ENCODE peak calls at places on chromosomes 6 and 20, in seven cellular contexts. U, D, K, L, Q, Y and I are unnamed samples.
A peak's percentile ranks its signal among the peaks of the same experiment; 100 is the strongest.

GRCh38 chr6:97963148-97963680 is 680.2 kb upstream of the MMS22L start:
- DNase-seq in U (no peak), D (no peak), K (no peak), L (peak; percentile 19), Q (no peak), Y (no peak), I (no peak)

GRCh38 chr20:50569864-50570836 is 60.0 kb downstream of the PTPN1 start:
- DNase-seq in U (no peak), D (no peak), K (no peak), L (peak; percentile 51), Q (peak; percentile 34), Y (no peak), I (no peak)

GRCh38 chr6:116564921-116565872 is 6.1 kb upstream of the RWDD1 start:
- DNase-seq in U (peak; percentile 51), D (no peak), K (peak; percentile 59), L (peak; percentile 30), Q (no peak), Y (no peak), I (no peak)

GRCh38 chr20:24102749-24103148 is 114.2 kb upstream of the GGTLC1 start:
- DNase-seq in U (no peak), D (no peak), K (no peak), L (peak; percentile 21), Q (peak; percentile 60), Y (no peak), I (no peak)

GRCh38 chr20:51348866-51349265 is 193.7 kb downstream of the NFATC2 start:
- DNase-seq in U (no peak), D (no peak), K (no peak), L (no peak), Q (no peak), Y (no peak), I (no peak)

GRCh38 chr20:2340136-2340535 is 40.6 kb upstream of the TGM6 start:
- DNase-seq in U (no peak), D (no peak), K (no peak), L (no peak), Q (no peak), Y (no peak), I (no peak)

GRCh38 chr6:148179786-148180185 is 162.9 kb upstream of the SASH1 start:
- DNase-seq in U (no peak), D (no peak), K (no peak), L (peak; percentile 41), Q (peak; percentile 45), Y (no peak), I (no peak)

GRCh38 chr20:62457098-62457497 is 18.7 kb downstream of the GATA5 start:
- DNase-seq in U (no peak), D (no peak), K (no peak), L (no peak), Q (no peak), Y (no peak), I (no peak)

GRCh38 chr20:31544600-31544999 is 30.4 kb downstream of the HM13 start:
- DNase-seq in U (no peak), D (no peak), K (no peak), L (no peak), Q (no peak), Y (no peak), I (no peak)

GRCh38 chr20:57006411-57007170 is 259.9 kb downstream of the BMP7 start:
- DNase-seq in U (no peak), D (no peak), K (no peak), L (no peak), Q (peak; percentile 39), Y (no peak), I (no peak)

GRCh38 chr20:13494019-13494418 is 144.7 kb downstream of the TASP1 start:
- DNase-seq in U (no peak), D (no peak), K (no peak), L (no peak), Q (no peak), Y (no peak), I (no peak)

GRCh38 chr6:44505751-44506150 is 118.2 kb downstream of the CDC5L start:
- DNase-seq in U (no peak), D (no peak), K (no peak), L (no peak), Q (no peak), Y (no peak), I (no peak)

GRCh38 chr6:70369332-70369950 is 43.9 kb upstream of the FAM135A start:
- DNase-seq in U (peak; percentile 59), D (peak; percentile 48), K (peak; percentile 84), L (peak; percentile 76), Q (peak; percentile 61), Y (peak; percentile 32), I (peak; percentile 65)

GRCh38 chr6:167294241-167294640 is 3.1 kb downstream of the UNC93A start:
- DNase-seq in U (no peak), D (no peak), K (no peak), L (no peak), Q (no peak), Y (no peak), I (no peak)

GRCh38 chr6:43712590-43712989 is 25.0 kb upstream of the MRPS18A start:
- DNase-seq in U (no peak), D (no peak), K (no peak), L (no peak), Q (no peak), Y (no peak), I (no peak)

GRCh38 chr20:6940052-6940451 is 172.6 kb downstream of the BMP2 start:
- DNase-seq in U (no peak), D (peak; percentile 20), K (no peak), L (peak; percentile 18), Q (no peak), Y (no peak), I (peak; percentile 3)

GRCh38 chr6:37871616-37872384 is 52.3 kb downstream of the ZFAND3 start:
- DNase-seq in U (no peak), D (no peak), K (no peak), L (no peak), Q (no peak), Y (no peak), I (no peak)

GRCh38 chr20:15675813-15676484 is 897.3 kb downstream of the KIF16B start:
- DNase-seq in U (no peak), D (no peak), K (no peak), L (no peak), Q (no peak), Y (no peak), I (no peak)

GRCh38 chr20:40770564-40771307 is 81.7 kb upstream of the MAFB start:
- DNase-seq in U (no peak), D (no peak), K (no peak), L (no peak), Q (no peak), Y (peak; percentile 48), I (no peak)

GRCh38 chr20:9963029-9963428 is 71.8 kb upstream of the ANKEF1 start:
- DNase-seq in U (no peak), D (no peak), K (no peak), L (no peak), Q (no peak), Y (no peak), I (no peak)

GRCh38 chr20:9969626-9970025 is 65.2 kb upstream of the ANKEF1 start:
- DNase-seq in U (no peak), D (no peak), K (no peak), L (no peak), Q (no peak), Y (no peak), I (no peak)

GRCh38 chr20:9971746-9972145 is 63.0 kb upstream of the ANKEF1 start:
- DNase-seq in U (no peak), D (no peak), K (no peak), L (no peak), Q (no peak), Y (no peak), I (no peak)

DNA sequence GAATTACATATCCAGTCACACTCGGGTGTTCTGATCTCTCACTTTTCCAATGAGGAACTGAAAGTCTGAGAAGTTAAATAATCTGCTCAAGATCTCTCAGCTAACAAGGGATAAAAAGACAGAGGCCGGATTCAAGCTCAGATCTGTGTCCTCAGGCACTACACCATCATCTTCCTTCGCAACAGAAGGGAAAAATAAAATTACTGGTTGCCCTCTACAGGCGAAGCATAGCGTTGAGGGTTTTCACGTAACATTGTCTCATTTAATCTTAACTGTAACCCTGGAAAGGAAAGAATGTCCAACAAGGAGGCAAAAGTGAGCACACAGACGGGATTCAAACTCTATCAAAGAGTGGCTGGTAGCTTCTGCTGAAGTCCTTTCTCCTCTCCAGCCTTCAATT is 67.8 kb upstream of the ANKEF1 start:
- DNase-seq in U (no peak), D (no peak), K (no peak), L (peak; percentile 15), Q (no peak), Y (no peak), I (no peak)
- TF ChIP-seq CTCF in U (no peak), D (peak; percentile 20), K (peak; percentile 17), L (peak; percentile 41), Q (peak; percentile 60), Y (no peak), I (no peak)

GRCh38 chr6:133184798-133185380 is 56.3 kb upstream of the EYA4 start:
- DNase-seq in U (no peak), D (no peak), K (no peak), L (peak; percentile 57), Q (no peak), Y (no peak), I (no peak)
- TF ChIP-seq CTCF in U (peak; percentile 50), D (peak; percentile 43), K (peak; percentile 23), L (peak; percentile 63), Q (peak; percentile 49), Y (peak; percentile 57), I (peak; percentile 23)

GRCh38 chr20:60097285-60097684 is 139.1 kb downstream of the CDH26 start:
- DNase-seq in U (no peak), D (no peak), K (no peak), L (no peak), Q (no peak), Y (no peak), I (no peak)
- TF ChIP-seq CTCF in U (no peak), D (no peak), K (no peak), L (no peak), Q (no peak), Y (no peak), I (no peak)

GRCh38 chr6:68958327-68958726 is 323.2 kb downstream of the ADGRB3 start:
- DNase-seq in U (no peak), D (no peak), K (no peak), L (peak; percentile 5), Q (no peak), Y (no peak), I (no peak)
- TF ChIP-seq CTCF in U (no peak), D (no peak), K (no peak), L (peak; percentile 10), Q (peak; percentile 17), Y (no peak), I (no peak)